ENCODE peak calls at places on chromosomes 2 and 18, in eight cellular contexts. C is thyroid gland, M is cardiac fibroblast, I is heart left ventricle, N is GM12865, A is fibroblast of lung, H is fibroblast of villous mesenchyme, L is IMR-90. T is an unnamed sample.

GRCh38 chr2:112661656-112662305 is 16.0 kb downstream of the SLC20A1 start:
- DNase-seq in L (no peak), I (no peak), M (no peak), H (peak; percentile 58), N (no peak), A (no peak), C (peak; percentile 57), T (no peak)

GRCh38 chr2:133705287-133705686 is 137.0 kb upstream of the NCKAP5 start:
- DNase-seq in N (no peak), M (no peak), A (peak; percentile 13), I (no peak), C (no peak), H (no peak), L (no peak), T (no peak)

GRCh38 chr18:76621184-76621583 is 126.1 kb upstream of the ZNF516 start:
- DNase-seq in A (peak; percentile 34), H (peak; percentile 69), I (no peak), N (no peak), M (no peak), L (peak; percentile 38), C (no peak), T (no peak)

GRCh38 chr2:239274391-239275001 is 126.3 kb downstream of the HDAC4 start:
- DNase-seq in A (peak; percentile 89), N (no peak), L (peak; percentile 70), H (peak; percentile 69), C (no peak), M (peak; percentile 59), I (no peak), T (no peak)

GRCh38 chr18:74665905-74666304 is 68.2 kb downstream of the ZNF407 start:
- DNase-seq in H (no peak), N (no peak), C (no peak), M (no peak), L (no peak), A (no peak), I (no peak), T (no peak)

GRCh38 chr18:27005589-27005988 is 140.1 kb upstream of the AQP4 start:
- DNase-seq in C (no peak), N (peak; percentile 32), A (no peak), M (peak; percentile 10), H (no peak), L (no peak), I (no peak), T (no peak)

GRCh38 chr2:235999011-235999410 is 169.2 kb downstream of the GBX2 start:
- DNase-seq in I (no peak), A (no peak), C (no peak), N (no peak), L (no peak), M (no peak), H (no peak), T (no peak)

GRCh38 chr2:80028051-80028450 is 276.5 kb downstream of the LRRTM1 start:
- DNase-seq in L (no peak), N (no peak), H (no peak), C (no peak), I (no peak), M (no peak), A (no peak), T (no peak)

GRCh38 chr2:20223345-20224190 is 1.4 kb downstream of the SDC1 start:
- DNase-seq in H (peak; percentile 52), N (peak; percentile 39), A (peak; percentile 60), L (peak; percentile 42), I (peak; percentile 25), C (peak; percentile 67), M (peak; percentile 55), T (no peak)

GRCh38 chr18:62526098-62527025 is 3.5 kb downstream of the ZCCHC2 start:
- DNase-seq in A (peak; percentile 76), I (peak; percentile 87), M (peak; percentile 86), C (peak; percentile 76), N (peak; percentile 90), H (peak; percentile 88), L (peak; percentile 80), T (no peak)

GRCh38 chr2:45168731-45169338 is 159.6 kb upstream of the SIX2 start:
- DNase-seq in I (no peak), M (peak; percentile 51), H (no peak), N (no peak), A (no peak), L (no peak), C (peak; percentile 30), T (no peak)

GRCh38 chr2:226115102-226115831 is 684.4 kb downstream of the IRS1 start:
- DNase-seq in M (peak; percentile 81), N (no peak), I (no peak), H (peak; percentile 95), L (peak; percentile 99), C (no peak), A (peak; percentile 99), T (peak; percentile 86)

GRCh38 chr2:232927793-232928563 is 57.9 kb downstream of the SNORC start:
- DNase-seq in N (no peak), H (no peak), M (no peak), A (no peak), L (no peak), I (no peak), C (no peak), T (no peak)

GRCh38 chr2:173511942-173512341 is 157.3 kb downstream of the CDCA7 start:
- DNase-seq in N (peak; percentile 4), I (no peak), L (peak; percentile 11), H (no peak), C (no peak), A (peak; percentile 41), M (no peak), T (no peak)

GRCh38 chr2:98790221-98790620 is 59.3 kb upstream of the MGAT4A start:
- DNase-seq in M (no peak), H (no peak), A (no peak), L (no peak), N (no peak), I (no peak), C (no peak), T (no peak)

GRCh38 chr2:207796585-207797350 is 27.1 kb upstream of the FZD5 start:
- DNase-seq in L (peak; percentile 28), C (peak; percentile 94), M (peak; percentile 29), A (peak; percentile 35), I (no peak), H (peak; percentile 10), N (no peak), T (no peak)

GRCh38 chr2:17594533-17595391 is 54.3 kb downstream of the VSNL1 start:
- DNase-seq in A (peak; percentile 87), N (no peak), L (peak; percentile 50), I (no peak), C (no peak), H (peak; percentile 74), M (peak; percentile 70), T (no peak)

GRCh38 chr2:46666044-46666662 is 186.8 kb downstream of the TMEM247 start:
- DNase-seq in H (no peak), M (peak; percentile 95), I (peak; percentile 76), C (peak; percentile 3), A (no peak), L (no peak), N (no peak), T (no peak)

GRCh38 chr18:28120811-28121210 is 56.1 kb downstream of the CDH2 start:
- DNase-seq in M (no peak), L (no peak), N (no peak), C (no peak), H (no peak), A (no peak), I (no peak), T (no peak)

DNA sequence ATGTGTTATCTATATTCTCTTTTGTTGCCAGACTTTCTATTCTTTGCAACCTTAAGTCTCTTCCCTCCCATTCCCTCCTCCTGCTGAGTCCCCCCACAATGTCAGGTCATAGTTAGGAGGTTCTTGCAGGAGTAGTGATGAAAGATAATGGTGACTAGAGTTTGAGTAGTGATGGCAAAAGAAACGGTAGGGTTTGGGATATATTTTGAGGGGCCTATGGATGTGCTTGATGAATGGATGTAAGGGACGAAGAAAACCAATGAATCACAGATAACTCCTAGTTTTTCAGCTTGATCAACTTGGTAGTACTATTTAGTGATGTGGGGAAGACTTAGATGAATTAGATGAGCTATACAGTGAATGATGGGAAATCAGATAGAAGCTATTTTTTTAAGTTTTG is 21.0 kb downstream of the EML4 start:
- DNase-seq in H (no peak), A (no peak), N (no peak), I (no peak), L (no peak), M (no peak), C (no peak), T (no peak)
- H3K4me3 ChIP-seq in H (no peak overlapping the region), A (no peak overlapping the region), N (no peak overlapping the region), I (no peak overlapping the region), L (no peak overlapping the region), M (no peak overlapping the region), C (no peak overlapping the region), T (no peak overlapping the region)

DNA sequence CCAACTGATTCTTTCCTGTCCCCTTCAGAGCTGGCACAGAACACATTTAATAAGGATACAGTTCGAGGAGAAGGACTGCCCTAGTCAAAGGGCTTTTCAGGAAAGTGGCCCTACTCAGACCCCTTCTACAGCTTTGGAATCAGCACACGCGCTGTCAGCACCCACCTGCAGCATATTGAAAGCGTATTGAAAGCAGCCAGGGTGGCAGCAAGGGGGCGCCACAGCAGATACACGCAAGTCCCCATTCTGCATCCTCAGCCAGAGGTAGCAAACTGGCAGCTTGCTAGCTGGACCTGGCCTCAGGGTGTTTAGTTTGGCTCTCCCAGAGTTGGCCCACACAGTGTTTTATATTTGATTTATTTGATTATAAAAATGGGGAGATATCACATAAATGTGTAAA is 101.0 kb upstream of the NT5C1B start:
- DNase-seq in M (no peak), N (no peak), I (no peak), C (no peak), H (no peak), L (no peak), A (no peak), T (no peak)
- TF ChIP-seq CTCF in M (peak; percentile 11), N (no peak), I (no peak), C (no peak), H (peak; percentile 41), L (no peak), A (peak; percentile 14), T (peak; percentile 19)

DNA sequence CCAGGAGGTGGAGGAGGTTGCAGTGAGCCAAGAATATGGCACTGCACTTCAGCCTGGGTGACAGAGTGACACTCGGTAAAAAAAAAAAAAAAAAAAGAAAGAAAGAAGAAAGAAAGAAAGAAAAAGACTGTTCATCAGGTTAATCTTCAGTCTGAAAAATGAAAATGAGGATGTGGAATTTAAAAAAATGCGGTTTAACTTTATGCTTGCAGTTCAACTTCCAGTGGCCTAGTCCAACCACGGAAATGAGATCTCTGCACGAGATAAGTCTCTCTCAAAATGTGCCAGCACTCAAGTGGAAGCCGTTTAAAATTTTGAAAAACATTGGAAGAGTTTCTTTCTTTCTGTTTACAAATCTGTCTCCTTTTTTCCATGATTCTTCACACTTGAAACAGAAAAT is 112.1 kb downstream of the DOCK10 start:
- DNase-seq in A (peak; percentile 37), N (no peak), M (no peak), H (no peak), I (no peak), C (no peak), L (no peak), T (no peak)
- H3K4me3 ChIP-seq in A (no peak overlapping the region), N (no peak overlapping the region), M (no peak overlapping the region), H (no peak overlapping the region), I (no peak overlapping the region), C (no peak overlapping the region), L (no peak overlapping the region), T (no peak overlapping the region)

GRCh38 chr2:180991361-180991760 is 11.0 kb downstream of the UBE2E3 start:
- DNase-seq in A (no peak), N (no peak), L (no peak), I (no peak), M (no peak), C (no peak), H (no peak), T (no peak)
- TF ChIP-seq CTCF in A (no peak), N (no peak), L (no peak), I (no peak), M (no peak), C (no peak), H (no peak), T (no peak)

GRCh38 chr2:41937921-41938708 is 109.7 kb upstream of the PKDCC start:
- DNase-seq in L (peak; percentile 48), C (no peak), M (peak; percentile 77), N (no peak), A (peak; percentile 50), I (peak; percentile 69), H (peak; percentile 83), T (no peak)
- H3K4me3 ChIP-seq in L (no peak overlapping the region), C (no peak overlapping the region), M (no peak overlapping the region), N (no peak overlapping the region), A (no peak overlapping the region), I (no peak overlapping the region), H (no peak overlapping the region), T (no peak overlapping the region)